ENCODE peak calls at places on chromosomes 12 and 14, in six cellular contexts. V is NCI-H460; R is activated CD4-positive, alpha-beta T cell treated with anti-CD3 and anti-CD28 coated beads, Interleukin-2, amount 50 U/mL, for 1 hour; C is NCI-H2107; P is hypothalamus; A is non-pigmented ciliary epithelial cell. O is an unnamed sample.

GRCh38 chr14:99996951-99997571 is 68.2 kb upstream of the EVL start:
- DNase-seq in C (no peak), P (no peak), R (no peak), A (no peak), V (no peak), O (no peak)

GRCh38 chr12:49887536-49888401 is 15.9 kb downstream of the FAIM2 start:
- DNase-seq in R (no peak), P (no peak), C (no peak), A (no peak), V (peak; percentile 45), O (no peak)

GRCh38 chr12:58530421-58531067 is 389.8 kb downstream of the LRIG3 start:
- DNase-seq in R (no peak), A (peak; percentile 80), V (no peak), C (no peak), P (no peak), O (no peak)

GRCh38 chr12:54012631-54013398 is 4.0 kb downstream of the HOXC8 start:
- DNase-seq in V (no peak), C (no peak), P (no peak), R (no peak), A (no peak), O (no peak)

GRCh38 chr12:54870617-54871016 is 16.3 kb downstream of the MUCL1 start:
- DNase-seq in V (no peak), R (no peak), C (no peak), P (no peak), A (no peak), O (no peak)

GRCh38 chr12:39620664-39621658 is 1.4 kb upstream of the ABCD2 start:
- DNase-seq in C (no peak), R (peak; percentile 36), A (no peak), V (no peak), P (no peak), O (peak; percentile 14)

GRCh38 chr12:47903927-47904646 is 707 bp downstream of the VDR start:
- DNase-seq in A (peak; percentile 47), V (peak; percentile 40), R (peak; percentile 55), P (no peak), C (no peak), O (no peak)

GRCh38 chr12:45464699-45465098 is 248.8 kb downstream of the ANO6 start:
- DNase-seq in A (no peak), C (no peak), P (no peak), R (no peak), V (no peak), O (no peak)

GRCh38 chr12:2834581-2835491 is at the start of gene NRIP2:
- DNase-seq in P (peak; percentile 24), A (no peak), V (no peak), C (no peak), R (no peak), O (peak; percentile 59)

GRCh38 chr12:49603721-49604120 is 1.7 kb downstream of the FAM186B start:
- DNase-seq in P (no peak), A (no peak), V (no peak), R (no peak), C (no peak), O (no peak)

GRCh38 chr14:106843951-106844483 is 1317.6 kb downstream of the TMEM121 start:
- DNase-seq in A (no peak), P (no peak), V (peak; percentile 16), C (peak; percentile 43), R (peak; percentile 10), O (no peak)

GRCh38 chr14:101514136-101514535 is 47.2 kb upstream of the DIO3 start:
- DNase-seq in R (no peak), A (no peak), V (no peak), C (no peak), P (no peak), O (no peak)

GRCh38 chr12:56634242-56634836 is 4.2 kb upstream of the BAZ2A start:
- DNase-seq in A (no peak), P (no peak), C (peak; percentile 37), V (no peak), R (no peak), O (no peak)

GRCh38 chr12:12723681-12724420 is 6.7 kb downstream of the CDKN1B start:
- DNase-seq in P (no peak), R (peak; percentile 41), A (no peak), V (no peak), C (no peak), O (peak; percentile 44)

GRCh38 chr14:55129086-55129427 is at the start of gene LGALS3:
- DNase-seq in V (peak; percentile 78), A (no peak), C (no peak), P (no peak), R (peak; percentile 27), O (no peak)

O was measured in substantia nigra.